ENCODE peak calls at places on chromosomes 6 and 20, in six cellular contexts. One of them, this sample, is unnamed.

GRCh38 chr6:148749678-148750077 is 2.8 kb downstream of the UST start:
- DNase-seq in iPS DF 19.7: no peak
- DNase-seq in transverse colon: no peak
- DNase-seq in NCI-H1436 treated with DMSO at 0.1 percent for 48 hours: no peak
- DNase-seq in ascending aorta: no peak
- DNase-seq in psoas muscle: no peak
- DNase-seq in this sample: no peak

GRCh38 chr20:45407067-45407745 is 883 bp upstream of the DBNDD2 start:
- DNase-seq in NCI-H1436 treated with DMSO at 0.1 percent for 48 hours: no peak
- DNase-seq in iPS DF 19.7: no peak
- DNase-seq in ascending aorta: peak
- DNase-seq in transverse colon: peak
- DNase-seq in psoas muscle: peak
- DNase-seq in this sample: peak

GRCh38 chr6:51289041-51289440 is 470.4 kb downstream of the TFAP2B start:
- DNase-seq in ascending aorta: no peak
- DNase-seq in transverse colon: no peak
- DNase-seq in NCI-H1436 treated with DMSO at 0.1 percent for 48 hours: no peak
- DNase-seq in psoas muscle: no peak
- DNase-seq in iPS DF 19.7: no peak
- DNase-seq in this sample: no peak

GRCh38 chr6:21348462-21349195 is 244.9 kb upstream of the SOX4 start:
- DNase-seq in psoas muscle: peak
- DNase-seq in ascending aorta: no peak
- DNase-seq in iPS DF 19.7: no peak
- DNase-seq in transverse colon: no peak
- DNase-seq in NCI-H1436 treated with DMSO at 0.1 percent for 48 hours: no peak
- DNase-seq in this sample: no peak

GRCh38 chr6:1946583-1946982 is 298.8 kb downstream of the GMDS start:
- DNase-seq in NCI-H1436 treated with DMSO at 0.1 percent for 48 hours: no peak
- DNase-seq in transverse colon: no peak
- DNase-seq in psoas muscle: no peak
- DNase-seq in iPS DF 19.7: no peak
- DNase-seq in ascending aorta: no peak
- DNase-seq in this sample: no peak

GRCh38 chr6:81929828-81930227 is 177.3 kb upstream of the TENT5A start:
- DNase-seq in iPS DF 19.7: no peak
- DNase-seq in NCI-H1436 treated with DMSO at 0.1 percent for 48 hours: no peak
- DNase-seq in psoas muscle: no peak
- DNase-seq in transverse colon: no peak
- DNase-seq in ascending aorta: no peak
- DNase-seq in this sample: no peak

GRCh38 chr6:114327074-114327473 is 15.7 kb downstream of the HS3ST5 start:
- DNase-seq in ascending aorta: no peak
- DNase-seq in NCI-H1436 treated with DMSO at 0.1 percent for 48 hours: no peak
- DNase-seq in transverse colon: no peak
- DNase-seq in iPS DF 19.7: no peak
- DNase-seq in psoas muscle: no peak
- DNase-seq in this sample: no peak

GRCh38 chr20:2122921-2123320 is 21.3 kb downstream of the STK35 start:
- DNase-seq in iPS DF 19.7: no peak
- DNase-seq in NCI-H1436 treated with DMSO at 0.1 percent for 48 hours: no peak
- DNase-seq in transverse colon: no peak
- DNase-seq in ascending aorta: no peak
- DNase-seq in psoas muscle: no peak
- DNase-seq in this sample: no peak

GRCh38 chr6:79672631-79673065 is 41.5 kb downstream of the SH3BGRL2 start:
- DNase-seq in psoas muscle: no peak
- DNase-seq in NCI-H1436 treated with DMSO at 0.1 percent for 48 hours: no peak
- DNase-seq in ascending aorta: no peak
- DNase-seq in iPS DF 19.7: no peak
- DNase-seq in transverse colon: no peak
- DNase-seq in this sample: no peak

GRCh38 chr20:62025394-62025793 is 40.3 kb downstream of the TAF4 start:
- DNase-seq in transverse colon: no peak
- DNase-seq in iPS DF 19.7: no peak
- DNase-seq in ascending aorta: no peak
- DNase-seq in psoas muscle: no peak
- DNase-seq in NCI-H1436 treated with DMSO at 0.1 percent for 48 hours: no peak
- DNase-seq in this sample: no peak

GRCh38 chr20:61931476-61932198 is 134.0 kb downstream of the TAF4 start:
- DNase-seq in psoas muscle: no peak
- DNase-seq in transverse colon: no peak
- DNase-seq in iPS DF 19.7: no peak
- DNase-seq in NCI-H1436 treated with DMSO at 0.1 percent for 48 hours: no peak
- DNase-seq in ascending aorta: no peak
- DNase-seq in this sample: no peak

GRCh38 chr20:43196243-43196642 is 6.5 kb upstream of the PTPRT start:
- DNase-seq in NCI-H1436 treated with DMSO at 0.1 percent for 48 hours: no peak
- DNase-seq in iPS DF 19.7: no peak
- DNase-seq in transverse colon: no peak
- DNase-seq in psoas muscle: no peak
- DNase-seq in ascending aorta: no peak
- DNase-seq in this sample: no peak

GRCh38 chr20:37443596-37443995 is 77.5 kb upstream of the NNAT start:
- DNase-seq in ascending aorta: no peak
- DNase-seq in NCI-H1436 treated with DMSO at 0.1 percent for 48 hours: no peak
- DNase-seq in iPS DF 19.7: no peak
- DNase-seq in transverse colon: no peak
- DNase-seq in psoas muscle: no peak
- DNase-seq in this sample: no peak

GRCh38 chr6:38783436-38784228 is 68.5 kb downstream of the DNAH8 start:
- DNase-seq in psoas muscle: no peak
- DNase-seq in ascending aorta: no peak
- DNase-seq in transverse colon: no peak
- DNase-seq in iPS DF 19.7: no peak
- DNase-seq in NCI-H1436 treated with DMSO at 0.1 percent for 48 hours: no peak
- DNase-seq in this sample: no peak

GRCh38 chr20:61240814-61241213 is 11.2 kb upstream of the CDH4 start:
- DNase-seq in psoas muscle: no peak
- DNase-seq in iPS DF 19.7: no peak
- DNase-seq in NCI-H1436 treated with DMSO at 0.1 percent for 48 hours: no peak
- DNase-seq in transverse colon: no peak
- DNase-seq in ascending aorta: no peak
- DNase-seq in this sample: no peak

GRCh38 chr20:63639093-63639860 is 12.4 kb upstream of the GMEB2 start:
- DNase-seq in transverse colon: peak
- DNase-seq in NCI-H1436 treated with DMSO at 0.1 percent for 48 hours: no peak
- DNase-seq in psoas muscle: no peak
- DNase-seq in iPS DF 19.7: no peak
- DNase-seq in ascending aorta: no peak
- DNase-seq in this sample: peak

GRCh38 chr20:36847009-36847709 is 28.8 kb upstream of the TLDC2 start:
- DNase-seq in psoas muscle: peak
- DNase-seq in transverse colon: peak
- DNase-seq in ascending aorta: peak
- DNase-seq in NCI-H1436 treated with DMSO at 0.1 percent for 48 hours: no peak
- DNase-seq in iPS DF 19.7: no peak
- DNase-seq in this sample: no peak

GRCh38 chr6:25296980-25297379 is 17.8 kb downstream of the CARMIL1 start:
- DNase-seq in psoas muscle: no peak
- DNase-seq in ascending aorta: peak
- DNase-seq in transverse colon: no peak
- DNase-seq in NCI-H1436 treated with DMSO at 0.1 percent for 48 hours: no peak
- DNase-seq in iPS DF 19.7: no peak
- DNase-seq in this sample: no peak

GRCh38 chr20:58308290-58308679 is 1.2 kb upstream of the RAB22A start:
- DNase-seq in iPS DF 19.7: no peak
- DNase-seq in ascending aorta: no peak
- DNase-seq in transverse colon: no peak
- DNase-seq in psoas muscle: no peak
- DNase-seq in NCI-H1436 treated with DMSO at 0.1 percent for 48 hours: no peak
- DNase-seq in this sample: peak

GRCh38 chr20:41983159-41983558 is 365.0 kb upstream of the CHD6 start:
- DNase-seq in ascending aorta: no peak
- DNase-seq in iPS DF 19.7: no peak
- DNase-seq in transverse colon: no peak
- DNase-seq in NCI-H1436 treated with DMSO at 0.1 percent for 48 hours: no peak
- DNase-seq in psoas muscle: no peak
- DNase-seq in this sample: no peak

GRCh38 chr6:152420696-152421095 is 216.5 kb downstream of the SYNE1 start:
- DNase-seq in psoas muscle: no peak
- DNase-seq in iPS DF 19.7: no peak
- DNase-seq in transverse colon: no peak
- DNase-seq in NCI-H1436 treated with DMSO at 0.1 percent for 48 hours: no peak
- DNase-seq in ascending aorta: no peak
- DNase-seq in this sample: no peak

GRCh38 chr20:44646641-44647274 is 4.7 kb downstream of the ADA start:
- DNase-seq in psoas muscle: no peak
- DNase-seq in ascending aorta: no peak
- DNase-seq in NCI-H1436 treated with DMSO at 0.1 percent for 48 hours: no peak
- DNase-seq in transverse colon: peak
- DNase-seq in iPS DF 19.7: no peak
- DNase-seq in this sample: no peak

GRCh38 chr20:15942130-15942529 is 631.1 kb downstream of the KIF16B start:
- DNase-seq in psoas muscle: no peak
- DNase-seq in NCI-H1436 treated with DMSO at 0.1 percent for 48 hours: no peak
- DNase-seq in ascending aorta: no peak
- DNase-seq in iPS DF 19.7: no peak
- DNase-seq in transverse colon: no peak
- DNase-seq in this sample: no peak

GRCh38 chr20:44770480-44771171 is 25.0 kb downstream of the KCNK15 start:
- DNase-seq in NCI-H1436 treated with DMSO at 0.1 percent for 48 hours: no peak
- DNase-seq in ascending aorta: no peak
- DNase-seq in iPS DF 19.7: no peak
- DNase-seq in transverse colon: no peak
- DNase-seq in psoas muscle: no peak
- DNase-seq in this sample: no peak